ENCODE peak calls at places on chromosomes 3 and 15, in six cellular contexts. L is NT2/D1; K is A172; F is activated CD4-positive, alpha-beta T cell treated with anti-CD3 and anti-CD28 coated beads, Interleukin-2, amount 10 ng/mL, durations not matched to agents 7 days and 5 days; T is stimulated activated CD4-positive, alpha-beta T cell treated with anti-CD3 and anti-CD28 coated beads, Interleukin-4, amount 100 ng/mL, for 4 hours; S is mesothelial cell of epicardium. I is an unnamed sample.

GRCh38 chr3:138472141-138472825 is 37.9 kb downstream of the ESYT3 start:
- DNase-seq in L (no peak), S (no peak), F (no peak), T (no peak), K (no peak), I (peak)

GRCh38 chr3:51139616-51140015 is 245.5 kb upstream of the MANF start:
- DNase-seq in F (no peak), S (no peak), T (no peak), L (no peak), K (no peak), I (no peak)

GRCh38 chr3:149792485-149793270 is at the start of gene ANKUB1:
- DNase-seq in T (no peak), L (no peak), K (no peak), S (no peak), F (no peak), I (no peak)

GRCh38 chr15:29451201-29451781 is 181.7 kb upstream of the NSMCE3 start:
- DNase-seq in T (no peak), F (no peak), S (no peak), K (no peak), L (no peak), I (peak)

GRCh38 chr3:169847896-169848295 is 21.8 kb downstream of the LRRC31 start:
- DNase-seq in T (no peak), L (no peak), F (no peak), K (no peak), S (no peak), I (no peak)

GRCh38 chr15:48005921-48006541 is 114.8 kb upstream of the SLC24A5 start:
- DNase-seq in F (no peak), K (peak), S (peak), T (no peak), L (peak), I (no peak)

GRCh38 chr3:192299921-192300320 is 427.4 kb downstream of the FGF12 start:
- DNase-seq in F (no peak), T (no peak), L (no peak), S (no peak), K (no peak), I (no peak)

GRCh38 chr15:42403389-42403788 is 44.1 kb downstream of the CAPN3 start:
- DNase-seq in F (no peak), L (no peak), T (no peak), S (no peak), K (no peak), I (no peak)

GRCh38 chr3:44504566-44504965 is 27.1 kb upstream of the ZNF445 start:
- DNase-seq in T (no peak), S (no peak), L (no peak), K (no peak), F (no peak), I (no peak)

GRCh38 chr3:126982125-126982521 is 792 bp upstream of the PLXNA1 start:
- DNase-seq in F (no peak), S (no peak), L (peak), T (peak), K (peak), I (no peak)

GRCh38 chr15:86491118-86491517 is 411.4 kb downstream of the AGBL1 start:
- DNase-seq in K (no peak), L (no peak), F (no peak), S (no peak), T (no peak), I (no peak)

GRCh38 chr3:40920041-40920440 is 279.3 kb upstream of the CTNNB1 start:
- DNase-seq in S (no peak), K (peak), T (no peak), F (no peak), L (peak), I (peak)

GRCh38 chr3:81352867-81353266 is 408.6 kb downstream of the GBE1 start:
- DNase-seq in K (peak), T (no peak), L (peak), F (no peak), S (no peak), I (peak)

GRCh38 chr15:63306480-63307073 is 29.2 kb downstream of the APH1B start:
- DNase-seq in S (no peak), T (no peak), F (no peak), K (no peak), L (no peak), I (no peak)

GRCh38 chr3:52372822-52373504 is 56.8 kb downstream of the DNAH1 start:
- DNase-seq in K (no peak), L (no peak), S (no peak), T (peak), F (no peak), I (peak)

GRCh38 chr3:107524214-107525100 is 1.7 kb downstream of the BBX start:
- DNase-seq in L (no peak), S (peak), T (peak), F (peak), K (peak), I (peak)

GRCh38 chr15:49421991-49422390 is 1.1 kb upstream of the FGF7 start:
- DNase-seq in F (peak), S (no peak), L (peak), K (peak), T (peak), I (peak)

GRCh38 chr3:158785972-158786371 is 15.9 kb upstream of the MFSD1 start:
- DNase-seq in F (no peak), T (no peak), K (no peak), S (no peak), L (no peak), I (no peak)

GRCh38 chr15:40968290-40969085 is 15.2 kb downstream of the CHAC1 start:
- DNase-seq in L (peak), T (no peak), S (no peak), K (no peak), F (no peak), I (no peak)

GRCh38 chr3:59247402-59247841 is 197.6 kb upstream of the CFAP20DC start:
- DNase-seq in S (no peak), K (peak), L (no peak), F (no peak), T (no peak), I (no peak)

GRCh38 chr3:125316949-125317348 is 58.2 kb downstream of the ZNF148 start:
- DNase-seq in S (no peak), T (no peak), L (no peak), K (no peak), F (no peak), I (no peak)

GRCh38 chr3:71601811-71602210 is 18.3 kb upstream of the FOXP1 start:
- DNase-seq in S (no peak), F (no peak), T (no peak), K (peak), L (no peak), I (peak)

GRCh38 chr3:77068808-77069207 is 28.9 kb downstream of the ROBO2 start:
- DNase-seq in T (no peak), S (no peak), K (no peak), F (no peak), L (no peak), I (no peak)

GRCh38 chr15:51678081-51678480 is 3.2 kb upstream of the SCG3 start:
- DNase-seq in K (no peak), F (no peak), T (no peak), L (no peak), S (no peak), I (no peak)

GRCh38 chr3:196643761-196644160 is 4.3 kb downstream of the NRROS start:
- DNase-seq in T (no peak), K (no peak), S (no peak), L (no peak), F (no peak), I (no peak)

GRCh38 chr15:96462768-96463167 is 132.3 kb downstream of the NR2F2 start:
- DNase-seq in T (no peak), F (no peak), K (no peak), L (no peak), S (no peak), I (peak)

GRCh38 chr3:182212479-182213076 is 500.9 kb downstream of the SOX2 start:
- DNase-seq in F (no peak), L (peak), T (no peak), K (peak), S (no peak), I (peak)

GRCh38 chr3:16801223-16801622 is 83.5 kb upstream of the PLCL2 start:
- DNase-seq in T (no peak), L (no peak), S (no peak), K (no peak), F (no peak), I (no peak)

GRCh38 chr15:89356634-89357298 is 22.1 kb upstream of the POLG start:
- DNase-seq in S (no peak), K (peak), L (no peak), F (no peak), T (no peak), I (peak)

GRCh38 chr15:60523056-60523455 is 44.1 kb upstream of the ICE2 start:
- DNase-seq in L (no peak), K (peak), S (no peak), F (no peak), T (no peak), I (peak)

GRCh38 chr15:39854161-39854560 is 65.9 kb downstream of the GPR176 start:
- DNase-seq in L (no peak), T (no peak), K (no peak), S (no peak), F (no peak), I (peak)

GRCh38 chr3:38374221-38374620 is 27.6 kb downstream of the XYLB start:
- DNase-seq in S (no peak), T (peak), K (no peak), F (peak), L (no peak), I (no peak)

GRCh38 chr15:101370330-101371024 is 75.4 kb upstream of the SNRPA1 start:
- DNase-seq in T (no peak), S (no peak), K (no peak), F (no peak), L (no peak), I (no peak)

GRCh38 chr3:154758109-154758868 is 321.8 kb upstream of the MME start:
- DNase-seq in T (no peak), L (no peak), S (no peak), F (no peak), K (peak), I (peak)

GRCh38 chr3:72458365-72458764 is 389.9 kb downstream of the SHQ1 start:
- DNase-seq in F (no peak), K (no peak), L (no peak), S (no peak), T (no peak), I (no peak)

I was measured in dermis blood vessel endothelial cell.